ENCODE peak calls at places on chromosomes 5 and 9, in four cellular contexts. C is body of pancreas, M is A549, U is KBM-7. X is an unnamed sample.

GRCh38 chr9:13942695-13943094 is 371.2 kb downstream of the NFIB start:
- DNase-seq in U (no peak), M (peak), C (no peak), X (no peak)

GRCh38 chr9:121298689-121299112 is 30.7 kb downstream of the GSN start:
- DNase-seq in C (peak), U (no peak), M (no peak), X (no peak)

GRCh38 chr5:150186137-150186536 is 3.7 kb upstream of the SLC6A7 start:
- DNase-seq in C (no peak), U (no peak), M (no peak), X (no peak)

GRCh38 chr9:115261656-115262081 is 143.7 kb upstream of the TNC start:
- DNase-seq in M (peak), C (no peak), U (no peak), X (no peak)

GRCh38 chr5:172870261-172870806 is 36.3 kb downstream of the ERGIC1 start:
- DNase-seq in C (no peak), U (no peak), M (peak), X (no peak)

GRCh38 chr9:120711841-120712538 is 2.3 kb downstream of the MEGF9 start:
- DNase-seq in U (peak), C (no peak), M (no peak), X (no peak)

GRCh38 chr9:98892296-98892695 is 51.4 kb upstream of the COL15A1 start:
- DNase-seq in U (no peak), C (no peak), M (no peak), X (no peak)

GRCh38 chr5:151448038-151448985 is 909 bp downstream of the SLC36A1 start:
- DNase-seq in C (peak), U (peak), M (no peak), X (no peak)

GRCh38 chr5:392431-392988 is 50.5 kb upstream of the EXOC3 start:
- DNase-seq in U (peak), M (no peak), C (no peak), X (no peak)

GRCh38 chr5:157912621-157913325 is 53.8 kb upstream of the CLINT1 start:
- DNase-seq in M (no peak), C (no peak), U (no peak), X (peak)

GRCh38 chr9:2013688-2014087 is 1.5 kb upstream of the SMARCA2 start:
- DNase-seq in U (no peak), C (no peak), M (no peak), X (no peak)

GRCh38 chr5:34923694-34924461 is 5.5 kb upstream of the DNAJC21 start:
- DNase-seq in M (peak), U (peak), C (no peak), X (peak)

GRCh38 chr9:122789256-122790046 is 718 bp downstream of the OR5C1 start:
- DNase-seq in C (no peak), M (no peak), U (no peak), X (no peak)

GRCh38 chr9:134317431-134318414 is 8.5 kb upstream of the RXRA start:
- DNase-seq in C (no peak), U (no peak), M (no peak), X (no peak)

GRCh38 chr5:115842952-115843351 is 1.2 kb downstream of the AP3S1 start:
- DNase-seq in M (no peak), C (no peak), U (no peak), X (no peak)

GRCh38 chr5:31733365-31733764 is 94.4 kb downstream of the PDZD2 start:
- DNase-seq in M (no peak), C (no peak), U (no peak), X (no peak)

GRCh38 chr5:140344683-140345423 is 1.6 kb downstream of the HBEGF start:
- DNase-seq in M (peak), U (no peak), C (no peak), X (peak)

GRCh38 chr9:100309992-100310391 is 42.8 kb downstream of the TEX10 start:
- DNase-seq in M (no peak), C (no peak), U (no peak), X (no peak)

GRCh38 chr5:132807163-132807838 is 5.8 kb upstream of the SOWAHA start:
- DNase-seq in M (peak), U (peak), C (peak), X (peak)

GRCh38 chr5:117455236-117456233 is 880.9 kb upstream of the SEMA6A start:
- DNase-seq in C (peak), U (no peak), M (no peak), X (peak)

GRCh38 chr9:34072410-34072809 is 23.7 kb upstream of the UBAP2 start:
- DNase-seq in U (peak), M (no peak), C (no peak), X (no peak)

GRCh38 chr5:137498301-137498735 is 808 bp downstream of the SPOCK1 start:
- DNase-seq in U (no peak), C (no peak), M (peak), X (no peak)

X was measured in mucosa of gallbladder.